ENCODE peak calls at places on chromosomes 7 and 10, in ten cellular contexts. I is vagina, F is A549, W is pancreas, X is right lobe of liver, Z is heart left ventricle, K is stomach, M is brain microvascular endothelial cell, U is mammary epithelial cell, S is astrocyte. T is an unnamed sample.

GRCh38 chr7:22192778-22193177 is 164.2 kb downstream of the RAPGEF5 start:
- DNase-seq in I (no peak), F (no peak), W (no peak), X (no peak), Z (no peak), K (no peak), M (no peak), U (no peak), S (no peak), T (no peak)

GRCh38 chr7:48298779-48299178 is 127.5 kb downstream of the ABCA13 start:
- DNase-seq in I (no peak), F (no peak), W (no peak), X (no peak), Z (no peak), K (no peak), M (peak; percentile 93), U (peak; percentile 93), S (peak; percentile 78), T (peak; percentile 58)

GRCh38 chr7:12683678-12684077 is 3.8 kb upstream of the ARL4A start:
- DNase-seq in I (no peak), F (peak; percentile 38), W (no peak), X (no peak), Z (no peak), K (no peak), M (no peak), U (no peak), S (no peak), T (no peak)

GRCh38 chr7:129095258-129095657 is 40.3 kb upstream of the TNPO3 start:
- DNase-seq in I (no peak), F (no peak), W (no peak), X (no peak), Z (no peak), K (no peak), M (no peak), U (no peak), S (no peak), T (no peak)

GRCh38 chr7:142894112-142894835 is 8.7 kb upstream of the TRPV6 start:
- DNase-seq in I (peak; percentile 77), F (no peak), W (no peak), X (peak; percentile 32), Z (peak; percentile 7), K (no peak), M (no peak), U (no peak), S (no peak), T (no peak)

GRCh38 chr7:85230623-85231022 is 43.8 kb upstream of the SEMA3D start:
- DNase-seq in I (no peak), F (no peak), W (no peak), X (no peak), Z (no peak), K (no peak), M (no peak), U (no peak), S (no peak), T (no peak)

GRCh38 chr7:33601081-33601480 is 304.3 kb upstream of the BMPER start:
- DNase-seq in I (no peak), F (no peak), W (no peak), X (no peak), Z (no peak), K (no peak), M (no peak), U (no peak), S (no peak), T (no peak)

GRCh38 chr10:14971867-14972448 is 12.8 kb downstream of the MEIG1 start:
- DNase-seq in I (no peak), F (no peak), W (no peak), X (no peak), Z (no peak), K (peak; percentile 45), M (no peak), U (no peak), S (no peak), T (no peak)

GRCh38 chr7:99837649-99838361 is 10.0 kb downstream of the CYP3A43 start:
- DNase-seq in I (no peak), F (no peak), W (no peak), X (no peak), Z (no peak), K (no peak), M (no peak), U (peak; percentile 16), S (no peak), T (no peak)

GRCh38 chr10:74917481-74918077 is 91.2 kb downstream of the KAT6B start:
- DNase-seq in I (no peak), F (peak; percentile 44), W (no peak), X (no peak), Z (no peak), K (no peak), M (peak; percentile 49), U (peak; percentile 92), S (peak; percentile 90), T (peak; percentile 85)

GRCh38 chr10:90587081-90587491 is 270.8 kb downstream of the HTR7 start:
- DNase-seq in I (no peak), F (no peak), W (no peak), X (no peak), Z (no peak), K (no peak), M (peak; percentile 78), U (peak; percentile 72), S (peak; percentile 95), T (no peak)

GRCh38 chr7:101575731-101576130 is 53.4 kb downstream of the MYL10 start:
- DNase-seq in I (no peak), F (no peak), W (no peak), X (no peak), Z (no peak), K (no peak), M (no peak), U (no peak), S (no peak), T (no peak)

DNA sequence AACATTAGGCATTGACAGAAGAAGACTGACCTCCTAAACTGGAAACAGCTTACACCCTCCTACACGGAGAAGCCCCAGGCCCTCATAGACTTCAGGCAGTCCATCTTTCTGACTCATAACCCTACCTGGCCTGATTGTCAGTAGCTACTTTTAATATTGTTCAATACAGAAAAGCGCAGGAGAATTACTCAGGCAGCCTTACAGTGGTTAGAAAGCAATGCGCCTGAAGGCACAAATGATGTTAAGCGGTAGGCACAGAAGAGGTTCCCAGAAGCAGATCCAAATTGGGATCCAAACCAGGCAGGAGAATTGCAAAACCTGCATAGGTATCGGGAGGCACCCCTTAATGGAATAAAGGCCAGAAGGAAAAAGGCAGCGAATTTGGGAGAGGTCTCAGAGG is 5.4 kb upstream of the CYREN start:
- DNase-seq in I (no peak), F (no peak), W (no peak), X (no peak), Z (no peak), K (no peak), M (no peak), U (peak; percentile 89), S (no peak), T (peak; percentile 49)
- H3K27ac ChIP-seq in I (no peak overlapping the region), F (no peak overlapping the region), W (no peak overlapping the region), X (no peak overlapping the region), Z (no peak overlapping the region), K (no peak overlapping the region), M (no peak overlapping the region), U (peak overlapping the region; percentile 92), S (no peak overlapping the region), T (peak overlapping the region; percentile 94)

DNA sequence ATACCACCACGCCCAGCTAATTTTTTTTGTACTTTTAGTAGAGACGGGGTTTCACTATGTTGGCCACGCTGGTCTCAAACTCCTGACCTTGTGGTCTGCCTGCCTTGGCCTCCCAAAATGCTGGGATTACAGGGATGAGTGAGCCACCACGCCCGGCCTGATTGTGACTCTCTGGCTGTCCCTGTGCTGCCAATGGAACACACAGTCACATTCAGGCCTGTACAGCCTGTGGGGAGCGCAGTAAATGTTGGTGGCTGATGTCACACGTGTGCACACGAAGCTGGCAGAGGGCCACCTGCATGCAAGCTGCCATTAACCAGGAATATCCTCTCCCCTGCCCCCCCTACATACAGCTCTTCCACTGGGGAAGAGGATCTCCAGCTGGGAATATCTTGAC is 22.1 kb downstream of the POLL start:
- DNase-seq in I (no peak), F (no peak), W (no peak), X (no peak), Z (no peak), K (no peak), M (no peak), U (no peak), S (no peak), T (no peak)
- H3K27ac ChIP-seq in I (no peak overlapping the region), F (no peak overlapping the region), W (no peak overlapping the region), X (no peak overlapping the region), Z (no peak overlapping the region), K (no peak overlapping the region), M (no peak overlapping the region), U (no peak overlapping the region), S (no peak overlapping the region), T (no peak overlapping the region)

DNA sequence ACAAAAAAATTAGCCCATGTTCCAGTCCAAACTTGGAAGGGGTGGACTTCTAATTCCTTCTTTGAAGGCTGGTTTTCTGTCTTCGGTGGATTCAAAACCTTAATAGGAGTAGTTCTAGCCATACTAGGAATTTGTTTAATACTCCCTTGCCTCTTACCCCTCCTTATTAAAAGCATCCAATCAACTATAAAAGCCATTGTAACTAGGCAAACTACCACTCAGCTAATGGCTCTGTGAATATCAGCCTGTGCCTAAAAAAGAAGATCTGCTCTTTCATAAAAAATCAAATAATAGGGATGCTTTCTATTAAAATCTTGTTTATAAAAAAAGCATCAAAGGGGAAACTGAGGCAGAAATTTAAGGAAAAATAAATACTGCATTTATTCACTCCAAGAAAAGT is 4.1 kb upstream of the ADCK2 start:
- DNase-seq in I (no peak), F (no peak), W (no peak), X (no peak), Z (no peak), K (no peak), M (no peak), U (no peak), S (no peak), T (no peak)
- H3K27ac ChIP-seq in I (no peak overlapping the region), F (no peak overlapping the region), W (no peak overlapping the region), X (no peak overlapping the region), Z (no peak overlapping the region), K (no peak overlapping the region), M (no peak overlapping the region), U (no peak overlapping the region), S (no peak overlapping the region), T (no peak overlapping the region)

GRCh38 chr7:131072505-131073091 is 255.1 kb upstream of the MKLN1 start:
- DNase-seq in I (no peak), F (peak; percentile 43), W (no peak), X (no peak), Z (no peak), K (no peak), M (no peak), U (peak; percentile 9), S (peak; percentile 59), T (no peak)
- H3K27ac ChIP-seq in I (peak overlapping the region; percentile 20), F (peak overlapping the region; percentile 11), W (peak overlapping the region; percentile 3), X (peak overlapping the region; percentile 72), Z (peak overlapping the region; percentile 34), K (peak overlapping the region; percentile 51), M (no peak overlapping the region), U (no peak overlapping the region), S (peak overlapping the region; percentile 87), T (no peak overlapping the region)